ENCODE peak calls at places on chromosomes 13 and 19, in seven cellular contexts. A is SK-N-SH, E is H1, I is GM12878, L is HCT116, M is HepG2, O is K562. H is an unnamed sample.

GRCh38 chr13:105591308-105591707 is 944.2 kb downstream of the EFNB2 start:
- DNase-seq in A (no peak), E (no peak), I (no peak), L (no peak), M (no peak), O (no peak), H (no peak)

GRCh38 chr13:42266464-42266863 is 5.5 kb upstream of the AKAP11 start:
- DNase-seq in A (no peak), E (no peak), I (no peak), L (no peak), M (no peak), O (no peak), H (no peak)

GRCh38 chr13:43269037-43269476 is 245.7 kb downstream of the DNAJC15 start:
- DNase-seq in A (no peak), E (no peak), I (no peak), L (no peak), M (peak; percentile 72), O (no peak), H (peak; percentile 31)

GRCh38 chr13:106277483-106278154 is 257.8 kb downstream of the EFNB2 start:
- DNase-seq in A (no peak), E (no peak), I (no peak), L (no peak), M (no peak), O (no peak), H (no peak)

GRCh38 chr19:35975608-35976214 is 19.3 kb upstream of the SDHAF1 start:
- DNase-seq in A (no peak), E (no peak), I (no peak), L (no peak), M (no peak), O (peak; percentile 45), H (peak; percentile 48)

GRCh38 chr19:1408300-1409203 is 1.2 kb downstream of the DAZAP1 start:
- DNase-seq in A (peak; percentile 71), E (no peak), I (no peak), L (no peak), M (no peak), O (peak; percentile 62), H (no peak)

GRCh38 chr19:39038098-39038497 is 5.7 kb upstream of the FBXO27 start:
- DNase-seq in A (peak; percentile 71), E (no peak), I (no peak), L (peak; percentile 37), M (peak; percentile 61), O (peak; percentile 84), H (peak; percentile 83)

GRCh38 chr19:49335071-49335783 is at the start of gene CD37:
- DNase-seq in A (no peak), E (no peak), I (no peak), L (no peak), M (no peak), O (peak; percentile 65), H (no peak)

GRCh38 chr19:17149393-17150135 is 65.6 kb upstream of the USE1 start:
- DNase-seq in A (no peak), E (no peak), I (no peak), L (no peak), M (no peak), O (no peak), H (no peak)

GRCh38 chr19:43649514-43649913 is 9.9 kb upstream of the CADM4 start:
- DNase-seq in A (no peak), E (no peak), I (no peak), L (no peak), M (no peak), O (no peak), H (no peak)

GRCh38 chr19:28710278-28710677 is 502.7 kb downstream of the UQCRFS1 start:
- DNase-seq in A (peak; percentile 24), E (no peak), I (peak; percentile 3), L (peak; percentile 34), M (peak; percentile 43), O (peak; percentile 74), H (no peak)

GRCh38 chr19:29963576-29963975 is 21.5 kb downstream of the URI1 start:
- DNase-seq in A (no peak), E (no peak), I (no peak), L (no peak), M (no peak), O (no peak), H (no peak)

GRCh38 chr13:109389892-109390345 is 396.5 kb downstream of the IRS2 start:
- DNase-seq in A (no peak), E (no peak), I (no peak), L (no peak), M (no peak), O (no peak), H (no peak)

GRCh38 chr13:25862156-25862555 is 189.7 kb downstream of the SHISA2 start:
- DNase-seq in A (no peak), E (no peak), I (no peak), L (no peak), M (no peak), O (no peak), H (no peak)

GRCh38 chr19:11052391-11052790 is 36.9 kb upstream of the LDLR start:
- DNase-seq in A (no peak), E (no peak), I (no peak), L (no peak), M (no peak), O (no peak), H (no peak)

GRCh38 chr13:102845289-102845629 is 573 bp upstream of the ERCC5 start:
- DNase-seq in A (no peak), E (no peak), I (no peak), L (no peak), M (no peak), O (no peak), H (no peak)

GRCh38 chr13:80141114-80141849 is 199.6 kb downstream of the SPRY2 start:
- DNase-seq in A (no peak), E (no peak), I (no peak), L (no peak), M (no peak), O (no peak), H (no peak)

GRCh38 chr19:39413269-39413902 is 917 bp downstream of the PLEKHG2 start:
- DNase-seq in A (peak; percentile 88), E (no peak), I (no peak), L (no peak), M (no peak), O (peak; percentile 39), H (no peak)

GRCh38 chr19:16445238-16446107 is 26.3 kb downstream of the EPS15L1 start:
- DNase-seq in A (no peak), E (no peak), I (peak; percentile 90), L (no peak), M (peak; percentile 32), O (no peak), H (no peak)

GRCh38 chr19:3284759-3285646 is 60.5 kb downstream of the CELF5 start:
- DNase-seq in A (peak; percentile 77), E (peak; percentile 100), I (no peak), L (peak; percentile 96), M (peak; percentile 87), O (peak; percentile 99), H (peak; percentile 98)

GRCh38 chr19:23002690-23003422 is at the start of gene ZNF728:
- DNase-seq in A (peak; percentile 11), E (no peak), I (no peak), L (no peak), M (no peak), O (peak; percentile 48), H (no peak)

GRCh38 chr19:56347163-56347778 is 32.6 kb upstream of the ZSCAN5A start:
- DNase-seq in A (no peak), E (no peak), I (no peak), L (no peak), M (no peak), O (peak; percentile 77), H (no peak)
- TF ChIP-seq JUND in A (no peak), E (no peak), I (no peak), L (no peak), M (no peak), O (peak; percentile 68), H (no peak)

DNA sequence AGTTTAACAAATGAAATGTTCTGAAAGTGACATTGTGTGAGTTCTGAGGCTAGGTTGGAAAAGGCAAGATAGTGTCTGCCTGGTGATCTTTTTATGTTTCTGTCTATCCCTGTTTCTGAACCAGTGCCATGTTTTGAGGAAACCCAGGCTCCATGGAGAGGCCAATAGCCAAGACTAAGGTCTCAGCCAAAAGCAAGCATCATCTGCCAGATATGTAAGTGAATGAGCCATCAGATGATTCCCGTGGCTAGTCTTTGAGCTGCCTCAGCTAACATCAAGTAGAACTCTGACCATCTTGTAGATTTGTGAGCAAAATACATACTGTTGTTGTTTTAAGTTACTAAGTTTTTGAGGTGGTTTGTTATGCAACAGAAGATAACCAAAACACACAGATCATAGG is 19.6 kb upstream of the CCNA1 start:
- DNase-seq in A (no peak), E (no peak), I (no peak), L (no peak), M (no peak), O (no peak), H (no peak)
- TF ChIP-seq JUND in A (no peak), E (no peak), I (no peak), L (no peak), M (no peak), O (no peak), H (no peak)

DNA sequence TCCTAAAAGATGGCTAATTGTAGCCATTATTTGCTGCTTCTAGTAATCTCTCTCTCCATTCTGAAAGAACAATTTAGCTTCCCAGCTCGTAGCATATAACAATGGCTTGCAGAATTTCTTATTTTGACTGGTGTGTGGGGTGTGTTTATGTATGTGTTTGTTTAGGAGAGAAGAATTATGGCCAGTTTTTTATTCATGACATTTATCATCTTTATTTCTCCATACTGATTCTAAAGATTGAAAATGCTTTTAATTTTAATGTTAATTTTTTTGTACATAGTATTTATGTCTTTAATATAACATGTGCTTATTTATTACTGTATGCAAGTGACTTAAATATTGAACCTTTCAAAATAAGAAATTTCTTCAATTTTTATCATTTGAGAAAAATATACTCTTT is 115.8 kb upstream of the TMTC4 start:
- DNase-seq in A (no peak), E (no peak), I (no peak), L (no peak), M (no peak), O (no peak), H (no peak)
- TF ChIP-seq JUND in A (no peak), E (no peak), I (no peak), L (no peak), M (no peak), O (no peak), H (no peak)

GRCh38 chr19:58183822-58184215 is 958 bp downstream of the ZNF274 start:
- DNase-seq in A (no peak), E (no peak), I (no peak), L (no peak), M (no peak), O (no peak), H (no peak)

GRCh38 chr19:58182577-58182988 is 278 bp upstream of the ZNF274 start:
- DNase-seq in A (peak; percentile 90), E (no peak), I (no peak), L (no peak), M (no peak), O (no peak), H (peak; percentile 95)

GRCh38 chr19:58182989-58183821 is at the start of gene ZNF274:
- DNase-seq in A (peak; percentile 91), E (peak; percentile 84), I (peak; percentile 68), L (peak; percentile 73), M (peak; percentile 90), O (peak; percentile 96), H (peak; percentile 73)

GRCh38 chr19:58181902-58182576 is 822 bp upstream of the ZNF274 start:
- DNase-seq in A (no peak), E (no peak), I (no peak), L (no peak), M (peak; percentile 71), O (peak; percentile 84), H (no peak)
- TF ChIP-seq JUND in A (no peak), E (no peak), I (no peak), L (no peak), M (no peak), O (no peak), H (no peak)

H was measured in T47D.